ENCODE peak calls at places on chromosomes 1 and 21, in four cellular contexts. I is prostate gland, F is kidney, S is nephron progenitor cell. X is an unnamed sample.
A peak's percentile ranks its signal among the peaks of the same experiment; 100 is the strongest.

GRCh38 chr1:100609849-100610248 is 71.9 kb downstream of the GPR88 start:
- DNase-seq in I (no peak), F (no peak), S (no peak), X (no peak)

GRCh38 chr1:63891211-63891610 is 117.4 kb downstream of the ROR1 start:
- DNase-seq in I (no peak), F (no peak), S (no peak), X (no peak)

GRCh38 chr1:229557214-229557850 is 1.2 kb downstream of the ABCB10 start:
- DNase-seq in I (no peak), F (no peak), S (no peak), X (no peak)

GRCh38 chr1:230109871-230110667 is 43.0 kb downstream of the GALNT2 start:
- DNase-seq in I (no peak), F (no peak), S (no peak), X (peak; percentile 57)

GRCh38 chr1:203930343-203930742 is 68.9 kb downstream of the SNRPE start:
- DNase-seq in I (no peak), F (no peak), S (no peak), X (no peak)

GRCh38 chr1:203471841-203472240 is 3.8 kb upstream of the PRELP start:
- DNase-seq in I (no peak), F (no peak), S (no peak), X (no peak)

GRCh38 chr1:171434717-171435346 is 50.5 kb upstream of the PRRC2C start:
- DNase-seq in I (no peak), F (no peak), S (no peak), X (no peak)

GRCh38 chr1:246176126-246177024 is 330.7 kb downstream of the SMYD3 start:
- DNase-seq in I (no peak), F (no peak), S (no peak), X (no peak)

GRCh38 chr1:215797859-215798258 is 230.8 kb downstream of the KCTD3 start:
- DNase-seq in I (no peak), F (no peak), S (no peak), X (no peak)

GRCh38 chr21:26761174-26761915 is 83.9 kb downstream of the ADAMTS1 start:
- DNase-seq in I (no peak), F (no peak), S (no peak), X (no peak)

GRCh38 chr1:9836632-9836960 is 12.8 kb upstream of the CLSTN1 start:
- DNase-seq in I (no peak), F (no peak), S (no peak), X (no peak)

GRCh38 chr1:221762121-221762520 is 20.2 kb upstream of the DUSP10 start:
- DNase-seq in I (no peak), F (no peak), S (no peak), X (no peak)

GRCh38 chr1:230067871-230068814 is 1.1 kb downstream of the GALNT2 start:
- DNase-seq in I (peak; percentile 17), F (peak; percentile 82), S (peak; percentile 62), X (no peak)

GRCh38 chr1:56374026-56374974 is 205.1 kb downstream of the PLPP3 start:
- DNase-seq in I (no peak), F (no peak), S (no peak), X (no peak)

GRCh38 chr1:11501491-11501897 is 22.5 kb downstream of the DISP3 start:
- DNase-seq in I (no peak), F (peak; percentile 78), S (no peak), X (no peak)

GRCh38 chr1:77068013-77068412 is 151.2 kb downstream of the PIGK start:
- DNase-seq in I (no peak), F (no peak), S (no peak), X (no peak)

GRCh38 chr1:33181038-33181861 is 593 bp downstream of the TRIM62 start:
- DNase-seq in I (peak; percentile 9), F (peak; percentile 89), S (peak; percentile 72), X (no peak)

GRCh38 chr21:34890258-34890723 is 158.8 kb downstream of the RUNX1 start:
- DNase-seq in I (no peak), F (no peak), S (no peak), X (no peak)

GRCh38 chr21:46096997-46097825 is 701 bp upstream of the COL6A2 start:
- DNase-seq in I (peak; percentile 3), F (peak; percentile 72), S (no peak), X (no peak)
- TF ChIP-seq CTCF in I (no peak), F (no peak), S (no peak), X (no peak)

DNA sequence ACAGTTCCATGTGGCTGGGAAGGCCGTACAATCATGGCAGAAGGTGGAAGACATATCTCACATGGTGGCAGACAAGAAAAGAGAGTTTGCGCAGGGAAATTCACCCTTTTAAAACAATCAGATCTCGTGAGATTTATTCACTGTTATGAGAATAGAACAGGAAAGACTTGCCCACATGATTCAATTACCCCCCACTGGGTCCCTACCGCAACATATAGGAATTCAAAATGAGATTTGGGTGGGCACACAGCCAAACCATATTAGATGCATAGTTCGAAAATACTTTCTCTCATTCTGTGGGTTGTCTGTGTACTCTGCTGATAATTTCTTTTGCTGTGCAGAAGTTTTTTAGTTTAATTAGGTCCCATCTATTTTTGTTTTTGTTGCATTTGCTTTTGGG is 990.3 kb downstream of the PLA2G4A start:
- DNase-seq in I (no peak), F (no peak), S (no peak), X (no peak)
- TF ChIP-seq CTCF in I (no peak), F (no peak), S (no peak), X (no peak)

GRCh38 chr1:44218503-44219300 is 5.4 kb downstream of the DMAP1 start:
- DNase-seq in I (no peak), F (no peak), S (no peak), X (no peak)

GRCh38 chr1:44220755-44221154 is 7.5 kb downstream of the DMAP1 start:
- DNase-seq in I (no peak), F (no peak), S (no peak), X (no peak)

GRCh38 chr1:44219301-44219626 is 6.0 kb downstream of the DMAP1 start:
- DNase-seq in I (no peak), F (no peak), S (no peak), X (no peak)

GRCh38 chr1:44221793-44222192 is 8.5 kb downstream of the DMAP1 start:
- DNase-seq in I (no peak), F (no peak), S (no peak), X (no peak)

GRCh38 chr1:44220001-44220751 is 6.9 kb downstream of the DMAP1 start:
- DNase-seq in I (no peak), F (no peak), S (no peak), X (no peak)
- TF ChIP-seq CTCF in I (no peak), F (no peak), S (no peak), X (no peak)

GRCh38 chr1:162632234-162632666 is at the start of gene DDR2:
- DNase-seq in I (no peak), F (peak; percentile 63), S (no peak), X (no peak)

GRCh38 chr1:162631546-162632233 is 574 bp upstream of the DDR2 start:
- DNase-seq in I (no peak), F (no peak), S (peak; percentile 6), X (no peak)

GRCh38 chr1:162635418-162635817 is 3.2 kb downstream of the DDR2 start:
- DNase-seq in I (no peak), F (no peak), S (no peak), X (no peak)

GRCh38 chr1:162632743-162633326 is 571 bp downstream of the DDR2 start:
- DNase-seq in I (no peak), F (no peak), S (no peak), X (no peak)

GRCh38 chr1:162633327-162633762 is 1.1 kb downstream of the DDR2 start:
- DNase-seq in I (no peak), F (no peak), S (no peak), X (no peak)
- TF ChIP-seq CTCF in I (no peak), F (no peak), S (no peak), X (no peak)

GRCh38 chr1:154999651-155000474 is 2.7 kb upstream of the ZBTB7B start:
- DNase-seq in I (peak; percentile 57), F (peak; percentile 84), S (peak; percentile 61), X (no peak)
- TF ChIP-seq CTCF in I (no peak), F (no peak), S (no peak), X (no peak)

GRCh38 chr1:155591770-155592169 is 18.2 kb upstream of the MSTO1 start:
- DNase-seq in I (peak; percentile 38), F (no peak), S (no peak), X (peak; percentile 41)
- TF ChIP-seq CTCF in I (peak; percentile 25), F (peak; percentile 60), S (peak; percentile 36), X (peak; percentile 72)

GRCh38 chr1:54545916-54546635 is 2.0 kb upstream of the ACOT11 start:
- DNase-seq in I (no peak), F (no peak), S (no peak), X (no peak)

GRCh38 chr1:54542962-54543539 is 5.0 kb upstream of the ACOT11 start:
- DNase-seq in I (no peak), F (no peak), S (no peak), X (no peak)

GRCh38 chr1:54540891-54541290 is 7.1 kb upstream of the ACOT11 start:
- DNase-seq in I (no peak), F (no peak), S (no peak), X (no peak)

GRCh38 chr1:54543729-54544496 is 4.1 kb upstream of the ACOT11 start:
- DNase-seq in I (no peak), F (no peak), S (no peak), X (no peak)

GRCh38 chr1:54542120-54542961 is 5.7 kb upstream of the ACOT11 start:
- DNase-seq in I (peak; percentile 83), F (peak; percentile 90), S (peak; percentile 83), X (no peak)
- TF ChIP-seq CTCF in I (no peak), F (no peak), S (no peak), X (peak; percentile 10)